ENCODE peak calls at places on chromosomes 6 and 20, in ten cellular contexts. S is cardiac fibroblast, B is thyroid gland, L is WTC11, H is GM12865, P is A549, M is GM23338, I is neural progenitor cell, X is foreskin fibroblast, Y is left ventricle myocardium inferior. R is an unnamed sample.

GRCh38 chr6:151299009-151299408 is 59.2 kb downstream of the AKAP12 start:
- DNase-seq in L (no peak), H (no peak), P (no peak), B (no peak), M (no peak), S (no peak), X (no peak), I (no peak), Y (no peak), R (no peak)

GRCh38 chr6:35052694-35053565 is 88.2 kb downstream of the TCP11 start:
- DNase-seq in L (peak), B (no peak), S (peak), Y (peak), P (no peak), H (no peak), I (peak), M (no peak), X (peak), R (no peak)

GRCh38 chr20:10626896-10627295 is 46.9 kb downstream of the JAG1 start:
- DNase-seq in P (no peak), I (no peak), M (no peak), Y (no peak), H (no peak), B (no peak), L (no peak), S (peak), X (peak), R (peak)

GRCh38 chr20:59354460-59354859 is 54.0 kb downstream of the EDN3 start:
- DNase-seq in H (no peak), P (no peak), L (no peak), M (no peak), I (no peak), X (no peak), S (no peak), B (no peak), Y (no peak), R (no peak)

GRCh38 chr6:106527111-106527510 is 102.2 kb downstream of the RTN4IP1 start:
- DNase-seq in M (no peak), S (no peak), Y (no peak), X (peak), L (no peak), I (no peak), H (no peak), B (no peak), P (no peak), R (no peak)

GRCh38 chr20:53742685-53743081 is 149.0 kb upstream of the ZNF217 start:
- DNase-seq in X (no peak), M (no peak), L (no peak), P (no peak), H (no peak), Y (no peak), S (no peak), B (no peak), I (no peak), R (no peak)

GRCh38 chr20:4896971-4897497 is 104.3 kb downstream of the SLC23A2 start:
- DNase-seq in S (no peak), P (no peak), M (peak), B (no peak), H (peak), L (peak), Y (no peak), I (peak), X (no peak), R (no peak)

GRCh38 chr6:19934996-19935591 is 97.9 kb downstream of the ID4 start:
- DNase-seq in L (no peak), S (peak), Y (no peak), H (no peak), M (no peak), I (no peak), B (no peak), X (no peak), P (no peak), R (peak)

GRCh38 chr20:24676353-24676977 is 207.0 kb downstream of the SYNDIG1 start:
- DNase-seq in I (no peak), X (no peak), P (no peak), S (no peak), B (no peak), H (no peak), M (no peak), Y (no peak), L (no peak), R (no peak)

GRCh38 chr6:136782021-136782770 is 10.1 kb downstream of the MAP3K5 start:
- DNase-seq in M (no peak), Y (no peak), I (no peak), L (no peak), S (peak), B (no peak), X (peak), P (no peak), H (no peak), R (peak)

GRCh38 chr20:17640146-17640874 is 41.7 kb downstream of the RRBP1 start:
- DNase-seq in B (no peak), X (no peak), Y (no peak), L (no peak), M (no peak), I (no peak), P (no peak), H (no peak), S (no peak), R (no peak)

GRCh38 chr20:46621492-46621891 is 29.8 kb downstream of the SLC13A3 start:
- DNase-seq in B (no peak), H (no peak), M (no peak), X (peak), S (peak), P (no peak), L (no peak), I (no peak), Y (no peak), R (peak)

GRCh38 chr6:143252961-143253360 is 192.3 kb downstream of the AIG1 start:
- DNase-seq in B (no peak), I (no peak), P (no peak), Y (no peak), X (no peak), H (no peak), S (no peak), M (no peak), L (no peak), R (no peak)

GRCh38 chr20:51665543-51666118 is 102.6 kb downstream of the ATP9A start:
- DNase-seq in Y (no peak), B (no peak), X (no peak), L (no peak), H (no peak), I (no peak), S (no peak), M (no peak), P (no peak), R (no peak)

GRCh38 chr20:15930324-15931305 is 642.6 kb downstream of the KIF16B start:
- DNase-seq in Y (no peak), P (peak), X (peak), H (peak), B (no peak), L (no peak), I (peak), M (peak), S (peak), R (peak)

GRCh38 chr20:8244637-8245036 is 112.6 kb downstream of the PLCB1 start:
- DNase-seq in S (peak), Y (no peak), L (no peak), X (peak), I (no peak), H (no peak), B (peak), M (no peak), P (no peak), R (peak)

GRCh38 chr6:109595998-109596397 is 95.0 kb downstream of the AK9 start:
- DNase-seq in H (peak), S (peak), B (peak), L (peak), M (peak), P (peak), Y (no peak), X (peak), I (peak), R (peak)

GRCh38 chr20:40676466-40676865 is 12.6 kb downstream of the MAFB start:
- DNase-seq in P (no peak), L (no peak), X (no peak), Y (no peak), I (no peak), M (no peak), H (no peak), B (peak), S (no peak), R (no peak)

GRCh38 chr6:164436976-164437375 is 872.4 kb downstream of the C6orf118 start:
- DNase-seq in I (no peak), H (no peak), S (no peak), B (no peak), P (no peak), Y (no peak), M (no peak), X (no peak), L (no peak), R (no peak)

GRCh38 chr6:107866606-107867301 is 42.6 kb upstream of the SCML4 start:
- DNase-seq in B (peak), S (peak), L (no peak), X (peak), H (peak), I (peak), P (peak), Y (no peak), M (peak), R (peak)

GRCh38 chr6:94362061-94362864 is 942.9 kb upstream of the EPHA7 start:
- DNase-seq in B (peak), P (no peak), H (no peak), L (no peak), M (no peak), I (no peak), S (no peak), X (no peak), Y (peak), R (no peak)

GRCh38 chr6:162099685-162100084 is 627.9 kb downstream of the PRKN start:
- DNase-seq in Y (no peak), B (no peak), L (no peak), M (no peak), P (peak), S (peak), I (no peak), H (no peak), X (peak), R (peak)

GRCh38 chr6:19804362-19805145 is 32.6 kb upstream of the ID4 start:
- DNase-seq in S (peak), X (peak), B (peak), I (peak), L (peak), P (peak), Y (peak), H (peak), M (peak), R (peak)

GRCh38 chr6:38239719-38240451 is 399.8 kb downstream of the BTBD9 start:
- DNase-seq in P (peak), B (no peak), L (no peak), H (peak), X (peak), M (no peak), Y (no peak), I (no peak), S (peak), R (no peak)

GRCh38 chr6:29553268-29554057 is 6.1 kb downstream of the UBD start:
- DNase-seq in I (peak), P (peak), B (peak), S (peak), M (peak), X (peak), Y (peak), H (peak), L (peak), R (no peak)

GRCh38 chr6:18528084-18528743 is 141.1 kb downstream of the RNF144B start:
- DNase-seq in X (peak), P (no peak), S (peak), I (no peak), B (no peak), M (peak), L (no peak), H (no peak), Y (no peak), R (peak)

GRCh38 chr6:157520117-157520406 is 139.1 kb downstream of the ZDHHC14 start:
- DNase-seq in X (no peak), I (no peak), Y (no peak), L (no peak), H (no peak), S (no peak), P (no peak), B (no peak), M (no peak), R (no peak)

DNA sequence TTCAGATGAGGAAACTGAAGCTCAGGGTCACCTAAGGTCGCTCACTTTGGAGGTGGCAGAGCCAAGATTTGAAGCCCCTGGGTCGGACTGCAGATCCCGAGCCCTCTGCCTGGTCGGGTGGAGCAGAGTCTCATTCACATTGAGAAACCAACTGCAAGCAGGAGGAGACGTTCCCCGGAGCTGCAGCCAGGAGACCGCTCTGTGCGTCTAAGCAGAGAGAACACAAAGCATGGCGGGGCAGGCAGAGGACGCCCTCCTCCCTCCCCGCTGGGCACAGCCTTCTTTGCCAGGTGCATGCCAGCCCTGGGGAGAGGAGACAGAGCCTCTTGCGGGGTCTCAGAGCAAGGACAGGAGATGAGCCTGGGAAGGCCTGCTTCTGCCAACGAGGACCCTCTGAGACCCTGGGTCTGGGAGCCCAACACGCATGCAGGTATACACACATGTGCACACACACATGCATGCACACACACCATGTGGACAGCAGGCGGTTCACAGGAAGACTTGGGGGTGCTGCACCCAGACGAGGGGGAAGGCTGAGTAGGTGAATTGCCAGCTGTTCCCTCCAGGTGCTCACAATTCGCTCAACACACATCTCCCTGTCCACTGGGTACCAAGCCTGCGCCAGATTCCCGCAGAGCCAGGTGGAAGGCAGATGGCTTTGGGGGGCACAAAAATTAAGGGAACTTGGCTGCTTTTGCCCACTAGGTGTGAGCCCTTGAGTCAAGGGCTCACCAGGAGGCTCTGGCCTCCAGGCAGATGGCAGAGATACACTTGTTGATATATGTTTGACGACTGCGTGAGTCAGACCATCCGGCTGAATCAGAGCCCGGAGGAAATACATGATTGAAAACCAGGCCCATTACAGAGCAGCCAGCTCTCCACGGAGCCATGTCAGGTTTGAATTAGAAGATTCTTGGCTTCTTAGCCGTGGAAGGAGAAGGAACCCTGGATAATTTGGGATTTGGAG is 5.5 kb upstream of the NTSR1 start:
- DNase-seq in B (no peak), M (no peak), H (no peak), S (peak), L (no peak), I (no peak), P (peak), Y (no peak), X (peak), R (peak)
- TF ChIP-seq CTCF in B (no peak), M (no peak), H (no peak), S (peak), L (no peak), I (no peak), P (peak), Y (no peak), X (peak), R (peak)

GRCh38 chr20:50254466-50255079 is 63.9 kb downstream of the CEBPB start:
- DNase-seq in Y (no peak), I (no peak), H (no peak), L (no peak), M (no peak), P (no peak), X (no peak), S (no peak), B (no peak), R (no peak)
- TF ChIP-seq CTCF in Y (no peak), I (no peak), H (no peak), L (no peak), M (no peak), P (no peak), X (no peak), S (no peak), B (no peak), R (no peak)

GRCh38 chr6:22828179-22829062 is 259.1 kb downstream of the HDGFL1 start:
- DNase-seq in M (peak), I (peak), S (peak), X (peak), P (peak), L (peak), B (peak), H (peak), Y (no peak), R (peak)
- TF ChIP-seq CTCF in M (peak), I (peak), S (peak), X (peak), P (peak), L (peak), B (peak), H (peak), Y (peak), R (peak)

GRCh38 chr20:57826731-57827287 is 117.0 kb upstream of the PMEPA1 start:
- DNase-seq in P (no peak), B (no peak), H (no peak), Y (no peak), I (no peak), M (no peak), X (no peak), L (no peak), S (no peak), R (no peak)
- TF ChIP-seq CTCF in P (no peak), B (no peak), H (no peak), Y (no peak), I (no peak), M (no peak), X (no peak), L (no peak), S (no peak), R (no peak)

DNA sequence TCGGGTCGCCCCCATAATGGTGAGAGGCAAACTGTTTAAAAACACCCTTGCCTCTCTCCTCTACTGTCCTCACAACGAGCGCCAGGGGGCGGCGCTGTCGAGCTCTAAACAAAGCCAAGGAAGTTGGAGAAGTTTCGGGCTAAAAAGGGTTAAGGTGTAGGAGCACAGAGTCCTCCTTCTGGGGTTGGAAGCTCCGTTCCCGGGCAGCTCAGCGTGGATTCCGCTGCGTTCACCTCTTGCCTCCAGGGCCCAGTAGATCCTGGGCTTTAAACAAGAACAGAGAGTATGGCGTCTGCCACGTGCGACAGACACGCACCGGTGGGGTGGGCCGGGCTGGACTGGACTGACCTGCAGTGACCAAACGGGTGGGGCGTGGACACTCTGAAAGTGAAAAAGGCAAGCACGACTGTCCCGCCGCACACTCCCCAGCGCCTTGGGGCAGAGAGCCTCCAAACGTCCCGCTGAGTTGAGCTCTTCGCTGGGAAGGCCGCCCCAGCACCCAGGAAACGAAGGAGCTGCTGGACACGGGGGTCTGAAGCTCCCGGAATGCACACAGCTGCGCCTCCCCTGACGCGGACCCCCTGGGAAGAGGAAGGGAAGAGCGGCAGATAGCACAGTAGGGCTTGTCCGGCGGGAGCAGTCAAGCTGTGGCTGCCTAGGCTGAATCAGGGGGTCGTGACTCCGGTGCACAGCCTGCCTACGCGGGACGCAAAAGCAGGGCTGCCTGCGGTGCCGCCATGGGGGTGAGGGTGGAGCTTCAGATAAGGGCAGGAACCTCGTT is 1.6 kb upstream of the THBD start:
- DNase-seq in B (peak), I (peak), L (peak), H (peak), P (peak), Y (peak), M (peak), S (peak), X (peak), R (peak)
- TF ChIP-seq CTCF in B (peak), I (peak), L (peak), H (peak), P (peak), Y (peak), M (peak), S (peak), X (peak), R (peak)

DNA sequence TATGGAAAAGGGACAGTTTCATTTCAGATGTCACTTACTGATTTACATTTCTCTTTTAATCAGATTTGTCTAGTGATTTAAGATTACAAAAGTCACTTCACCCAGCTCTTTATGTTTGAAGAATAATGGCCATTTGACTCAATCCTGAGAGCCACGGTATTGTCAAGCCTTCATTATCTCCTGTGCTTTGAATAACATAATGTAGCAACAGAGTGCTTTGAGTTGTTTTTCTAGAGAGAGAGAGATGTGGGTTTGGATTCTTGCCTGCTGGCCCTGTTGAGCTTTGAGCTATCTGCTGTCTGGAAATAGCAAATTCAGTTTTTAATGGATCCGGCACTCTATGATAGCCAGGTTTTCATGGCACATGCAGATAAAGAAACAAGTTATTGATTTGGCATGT is 478.4 kb upstream of the SOX4 start:
- DNase-seq in H (no peak), X (peak), L (no peak), M (no peak), P (no peak), I (peak), Y (no peak), S (peak), B (peak), R (no peak)
- TF ChIP-seq CTCF in H (no peak), X (no peak), L (no peak), M (no peak), P (no peak), I (no peak), Y (no peak), S (no peak), B (no peak), R (no peak)

R was measured in MCF 10A.